ENCODE peak calls at places on chromosomes 13 and 19, in five cellular contexts. One of them, this sample, is unnamed.

GRCh38 chr13:36530050-36530789 is 97.9 kb downstream of the CCNA1 start:
- DNase-seq in pancreas: no peak
- DNase-seq in breast epithelium: peak; percentile 55
- DNase-seq in tibial nerve: no peak
- DNase-seq in tibial artery: no peak
- DNase-seq in this sample: no peak

GRCh38 chr13:113408562-113408961 is 44.6 kb upstream of the GRTP1 start:
- DNase-seq in pancreas: no peak
- DNase-seq in breast epithelium: no peak
- DNase-seq in tibial nerve: no peak
- DNase-seq in tibial artery: no peak
- DNase-seq in this sample: no peak

GRCh38 chr13:99067160-99067985 is 89.5 kb upstream of the DOCK9 start:
- DNase-seq in pancreas: no peak
- DNase-seq in breast epithelium: no peak
- DNase-seq in tibial nerve: no peak
- DNase-seq in tibial artery: no peak
- DNase-seq in this sample: no peak

GRCh38 chr13:98678741-98679140 is 73.7 kb downstream of the SLC15A1 start:
- DNase-seq in pancreas: no peak
- DNase-seq in breast epithelium: no peak
- DNase-seq in tibial nerve: no peak
- DNase-seq in tibial artery: no peak
- DNase-seq in this sample: no peak

GRCh38 chr13:91817250-91817649 is 418.8 kb downstream of the GPC5 start:
- DNase-seq in pancreas: no peak
- DNase-seq in breast epithelium: no peak
- DNase-seq in tibial nerve: no peak
- DNase-seq in tibial artery: no peak
- DNase-seq in this sample: no peak

GRCh38 chr13:101655435-101655834 is 203.0 kb downstream of the ITGBL1 start:
- DNase-seq in pancreas: no peak
- DNase-seq in breast epithelium: no peak
- DNase-seq in tibial nerve: no peak
- DNase-seq in tibial artery: no peak
- DNase-seq in this sample: no peak

GRCh38 chr13:66195238-66195637 is 1034.9 kb downstream of the PCDH9 start:
- DNase-seq in pancreas: no peak
- DNase-seq in breast epithelium: no peak
- DNase-seq in tibial nerve: no peak
- DNase-seq in tibial artery: no peak
- DNase-seq in this sample: no peak

GRCh38 chr13:30049692-30050091 is 199.3 kb upstream of the UBL3 start:
- DNase-seq in pancreas: no peak
- DNase-seq in breast epithelium: peak; percentile 24
- DNase-seq in tibial nerve: no peak
- DNase-seq in tibial artery: no peak
- DNase-seq in this sample: no peak

GRCh38 chr13:98585946-98586345 is 9.0 kb upstream of the STK24 start:
- DNase-seq in pancreas: no peak
- DNase-seq in breast epithelium: no peak
- DNase-seq in tibial nerve: no peak
- DNase-seq in tibial artery: no peak
- DNase-seq in this sample: no peak

GRCh38 chr19:18674616-18675015 is 8.9 kb upstream of the CRTC1 start:
- DNase-seq in pancreas: no peak
- DNase-seq in breast epithelium: no peak
- DNase-seq in tibial nerve: no peak
- DNase-seq in tibial artery: no peak
- DNase-seq in this sample: no peak

GRCh38 chr19:1401138-1401888 is at the start of gene GAMT:
- DNase-seq in pancreas: no peak
- DNase-seq in breast epithelium: no peak
- DNase-seq in tibial nerve: no peak
- DNase-seq in tibial artery: no peak
- DNase-seq in this sample: no peak

GRCh38 chr19:21468791-21469190 is 36.6 kb upstream of the ZNF429 start:
- DNase-seq in pancreas: no peak
- DNase-seq in breast epithelium: no peak
- DNase-seq in tibial nerve: no peak
- DNase-seq in tibial artery: no peak
- DNase-seq in this sample: no peak

GRCh38 chr13:44044544-44045178 is 165.0 kb downstream of the LACC1 start:
- DNase-seq in pancreas: no peak
- DNase-seq in breast epithelium: no peak
- DNase-seq in tibial nerve: no peak
- DNase-seq in tibial artery: no peak
- DNase-seq in this sample: no peak

GRCh38 chr13:103140001-103140671 is 73.9 kb upstream of the SLC10A2 start:
- DNase-seq in pancreas: no peak
- DNase-seq in breast epithelium: no peak
- DNase-seq in tibial nerve: no peak
- DNase-seq in tibial artery: no peak
- DNase-seq in this sample: no peak

GRCh38 chr19:48561412-48561811 is 9.4 kb downstream of the SULT2B1 start:
- DNase-seq in pancreas: no peak
- DNase-seq in breast epithelium: no peak
- DNase-seq in tibial nerve: no peak
- DNase-seq in tibial artery: no peak
- DNase-seq in this sample: no peak

GRCh38 chr13:106187092-106187491 is 348.4 kb downstream of the EFNB2 start:
- DNase-seq in pancreas: no peak
- DNase-seq in breast epithelium: no peak
- DNase-seq in tibial nerve: no peak
- DNase-seq in tibial artery: no peak
- DNase-seq in this sample: no peak

GRCh38 chr13:46382224-46382623 is 4.8 kb downstream of the RUBCNL start:
- DNase-seq in pancreas: no peak
- DNase-seq in breast epithelium: no peak
- DNase-seq in tibial nerve: no peak
- DNase-seq in tibial artery: no peak
- DNase-seq in this sample: no peak

GRCh38 chr13:113933901-113934300 is 40.0 kb downstream of the C13orf46 start:
- DNase-seq in pancreas: no peak
- DNase-seq in breast epithelium: no peak
- DNase-seq in tibial nerve: peak; percentile 11
- DNase-seq in tibial artery: peak; percentile 18
- DNase-seq in this sample: no peak

GRCh38 chr13:79525458-79525857 is 44.5 kb downstream of the NDFIP2 start:
- DNase-seq in pancreas: no peak
- DNase-seq in breast epithelium: no peak
- DNase-seq in tibial nerve: no peak
- DNase-seq in tibial artery: no peak
- DNase-seq in this sample: no peak

GRCh38 chr19:17703823-17704463 is 15.3 kb upstream of the MAP1S start:
- DNase-seq in pancreas: no peak
- DNase-seq in breast epithelium: no peak
- DNase-seq in tibial nerve: peak; percentile 35
- DNase-seq in tibial artery: peak; percentile 44
- DNase-seq in this sample: no peak

GRCh38 chr13:52348081-52348480 is 57.9 kb downstream of the THSD1 start:
- DNase-seq in pancreas: no peak
- DNase-seq in breast epithelium: peak; percentile 42
- DNase-seq in tibial nerve: no peak
- DNase-seq in tibial artery: no peak
- DNase-seq in this sample: no peak

GRCh38 chr13:85798999-85799646 is at the start of gene SLITRK6:
- DNase-seq in pancreas: no peak
- DNase-seq in breast epithelium: no peak
- DNase-seq in tibial nerve: no peak
- DNase-seq in tibial artery: no peak
- DNase-seq in this sample: no peak

GRCh38 chr13:43865892-43866291 is 13.6 kb downstream of the CCDC122 start:
- DNase-seq in pancreas: no peak
- DNase-seq in breast epithelium: no peak
- DNase-seq in tibial nerve: no peak
- DNase-seq in tibial artery: no peak
- DNase-seq in this sample: no peak

GRCh38 chr19:18951721-18952281 is 10.8 kb upstream of the HOMER3 start:
- DNase-seq in pancreas: no peak
- DNase-seq in breast epithelium: no peak
- DNase-seq in tibial nerve: no peak
- DNase-seq in tibial artery: no peak
- DNase-seq in this sample: no peak

GRCh38 chr13:27005556-27005955 is 166.1 kb downstream of the USP12 start:
- DNase-seq in pancreas: no peak
- DNase-seq in breast epithelium: no peak
- DNase-seq in tibial nerve: no peak
- DNase-seq in tibial artery: no peak
- DNase-seq in this sample: no peak

GRCh38 chr13:27006519-27007161 is 165.0 kb downstream of the USP12 start:
- DNase-seq in pancreas: peak; percentile 33
- DNase-seq in breast epithelium: no peak
- DNase-seq in tibial nerve: no peak
- DNase-seq in tibial artery: no peak
- DNase-seq in this sample: no peak

GRCh38 chr13:27008733-27009132 is 162.9 kb downstream of the USP12 start:
- DNase-seq in pancreas: no peak
- DNase-seq in breast epithelium: no peak
- DNase-seq in tibial nerve: no peak
- DNase-seq in tibial artery: no peak
- DNase-seq in this sample: no peak

GRCh38 chr13:27005976-27006518 is 165.6 kb downstream of the USP12 start:
- DNase-seq in pancreas: no peak
- DNase-seq in breast epithelium: no peak
- DNase-seq in tibial nerve: no peak
- DNase-seq in tibial artery: no peak
- DNase-seq in this sample: no peak

DNA sequence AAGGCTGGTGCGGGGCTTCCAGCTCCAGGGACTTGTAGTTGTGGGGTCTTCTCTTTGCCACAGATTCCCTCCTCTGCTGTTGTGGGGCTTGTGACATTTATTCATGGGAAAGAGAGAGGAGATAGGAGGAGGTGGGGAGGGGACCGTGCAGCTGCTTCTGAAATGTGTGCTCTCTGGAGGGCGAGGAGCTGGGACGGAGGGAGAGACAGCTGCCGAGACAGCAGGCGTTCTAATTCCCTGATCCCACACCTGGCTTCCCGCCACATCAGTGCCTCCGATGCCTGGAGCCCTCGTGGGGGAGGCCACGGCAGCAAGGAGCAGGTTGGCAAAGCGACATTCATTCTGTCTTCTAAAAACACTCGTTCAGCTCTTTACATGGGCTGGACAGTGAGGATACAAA is 164.4 kb downstream of the USP12 start:
- DNase-seq in pancreas: no peak
- DNase-seq in breast epithelium: no peak
- DNase-seq in tibial nerve: no peak
- DNase-seq in tibial artery: no peak
- DNase-seq in this sample: no peak
- H3K4me3 ChIP-seq in pancreas: peak overlapping the region; percentile 46
- H3K4me3 ChIP-seq in breast epithelium: peak overlapping the region; percentile 21
- H3K4me3 ChIP-seq in tibial nerve: peak overlapping the region; percentile 45
- H3K4me3 ChIP-seq in tibial artery: peak overlapping the region; percentile 48
- H3K4me3 ChIP-seq in this sample: peak overlapping the region; percentile 72

GRCh38 chr19:32630338-32630737 is 44.6 kb downstream of the ANKRD27 start:
- DNase-seq in pancreas: no peak
- DNase-seq in breast epithelium: no peak
- DNase-seq in tibial nerve: no peak
- DNase-seq in tibial artery: no peak
- DNase-seq in this sample: no peak
- TF ChIP-seq CTCF in pancreas: no peak
- TF ChIP-seq CTCF in breast epithelium: no peak
- TF ChIP-seq CTCF in tibial nerve: no peak
- TF ChIP-seq CTCF in tibial artery: no peak
- TF ChIP-seq CTCF in this sample: no peak

DNA sequence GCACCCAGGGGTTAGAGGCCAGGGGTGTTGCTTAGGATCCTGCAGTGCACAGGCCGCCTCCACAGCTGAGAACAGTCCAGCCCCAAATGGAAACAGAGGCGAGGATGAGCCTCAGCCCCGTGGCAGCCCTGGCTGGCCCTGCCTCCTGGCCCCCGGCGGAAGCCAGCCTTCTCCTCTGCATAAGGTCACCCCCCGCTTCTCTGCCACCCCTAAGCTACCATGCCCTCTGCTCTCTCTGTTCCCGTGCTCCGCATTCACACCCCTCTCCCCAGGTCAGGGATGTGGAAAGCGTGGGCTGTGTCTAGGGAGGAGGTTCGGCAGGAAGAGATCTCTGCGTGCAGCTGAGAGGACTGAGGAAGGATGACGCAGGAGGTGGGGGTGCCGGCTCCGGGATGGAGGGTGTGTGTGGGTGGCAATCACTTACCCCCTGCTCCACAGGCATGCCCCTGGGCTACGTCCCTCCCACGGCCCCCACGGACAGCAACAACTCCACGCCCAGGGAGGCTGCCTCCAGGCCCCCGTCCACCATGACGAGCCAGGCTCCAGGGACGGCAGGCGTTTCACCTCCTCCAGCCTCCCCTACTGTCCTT is 6.0 kb downstream of the SSC5D start:
- DNase-seq in pancreas: no peak
- DNase-seq in breast epithelium: no peak
- DNase-seq in tibial nerve: no peak
- DNase-seq in tibial artery: peak; percentile 50
- DNase-seq in this sample: no peak
- H3K4me1 ChIP-seq in pancreas: no peaks in the 10 kb centered on the region
- H3K4me1 ChIP-seq in breast epithelium: peaks cover 6% of the 10 kb centered on the region
- H3K4me1 ChIP-seq in tibial nerve: no peaks in the 10 kb centered on the region
- H3K4me1 ChIP-seq in tibial artery: peaks cover 10% of the 10 kb centered on the region
- H3K4me1 ChIP-seq in this sample: no peaks in the 10 kb centered on the region

DNA sequence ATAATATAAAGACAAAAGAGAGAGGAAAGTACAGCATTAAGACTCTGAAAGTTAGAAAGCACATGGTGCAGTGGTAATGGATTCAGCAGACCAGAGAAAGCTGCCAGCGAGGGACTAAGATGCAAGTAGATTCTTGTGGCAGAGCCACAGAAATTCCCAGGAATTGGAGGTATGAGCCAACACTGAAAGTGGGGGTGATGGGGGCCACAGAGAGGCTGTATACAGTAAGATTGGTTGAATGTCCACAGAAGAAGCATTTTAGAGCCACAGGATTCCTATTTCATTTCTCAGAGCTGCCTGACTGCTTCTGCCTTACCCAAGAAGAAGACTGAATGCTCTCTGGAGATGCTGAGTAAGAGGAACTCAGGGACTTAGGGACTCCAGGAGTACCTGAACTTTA is 295.0 kb downstream of the LMO7 start:
- DNase-seq in pancreas: no peak
- DNase-seq in breast epithelium: no peak
- DNase-seq in tibial nerve: no peak
- DNase-seq in tibial artery: no peak
- DNase-seq in this sample: no peak
- H3K4me3 ChIP-seq in pancreas: no peak overlapping the region
- H3K4me3 ChIP-seq in breast epithelium: no peak overlapping the region
- H3K4me3 ChIP-seq in tibial nerve: no peak overlapping the region
- H3K4me3 ChIP-seq in tibial artery: no peak overlapping the region
- H3K4me3 ChIP-seq in this sample: no peak overlapping the region

DNA sequence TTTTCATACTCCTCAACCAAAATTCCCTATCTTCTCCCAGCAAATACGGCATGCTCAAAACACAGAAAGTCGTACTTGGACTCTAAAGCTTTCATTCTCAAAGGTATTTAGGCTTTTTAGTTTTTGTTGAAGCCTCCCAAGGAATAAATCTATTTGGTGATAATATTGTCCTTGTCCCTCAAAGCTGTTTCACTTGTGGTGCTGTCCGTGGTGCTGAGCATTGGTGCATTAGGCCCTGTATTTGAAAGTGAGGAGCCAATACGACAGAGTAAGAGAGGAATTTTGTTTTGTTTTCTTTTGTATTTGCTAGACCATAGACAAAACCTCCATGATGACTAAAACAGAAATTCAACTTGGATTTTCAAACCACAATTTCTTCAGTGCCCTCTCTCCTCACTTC is 3.2 kb upstream of the LGALS13 start:
- DNase-seq in pancreas: no peak
- DNase-seq in breast epithelium: no peak
- DNase-seq in tibial nerve: no peak
- DNase-seq in tibial artery: no peak
- DNase-seq in this sample: no peak
- TF ChIP-seq CTCF in pancreas: no peak
- TF ChIP-seq CTCF in breast epithelium: no peak
- TF ChIP-seq CTCF in tibial nerve: no peak
- TF ChIP-seq CTCF in tibial artery: no peak
- TF ChIP-seq CTCF in this sample: no peak

This sample was measured in thoracic aorta.